ENCODE peak calls at places on chromosome 14, in six cellular contexts. S is IMR-90, Q is H9, D is mesenchymal stem cell, A is H1, P is neuronal stem cell. H is an unnamed sample.

GRCh38 chr14:89428556-89429196 is 11.6 kb upstream of the FOXN3 start:
- DNase-seq in D (no peak), A (no peak), S (peak; percentile 22), P (no peak), Q (peak; percentile 64), H (peak; percentile 52)

GRCh38 chr14:75453817-75454434 is 26.1 kb downstream of the JDP2 start:
- DNase-seq in D (no peak), S (no peak), P (no peak), A (no peak), Q (no peak), H (peak; percentile 37)

GRCh38 chr14:80489513-80489912 is 278.2 kb upstream of the DIO2 start:
- DNase-seq in S (no peak), Q (no peak), P (no peak), D (no peak), A (no peak), H (peak; percentile 10)

GRCh38 chr14:89936654-89937185 is 17.8 kb downstream of the EFCAB11 start:
- DNase-seq in S (no peak), P (no peak), A (no peak), Q (no peak), D (no peak), H (no peak)

GRCh38 chr14:104781271-104782077 is 14.1 kb downstream of the AKT1 start:
- DNase-seq in P (no peak), D (no peak), A (no peak), Q (no peak), S (no peak), H (no peak)

GRCh38 chr14:103563089-103563620 is 395 bp downstream of the COA8 start:
- DNase-seq in Q (no peak), P (no peak), A (no peak), S (no peak), D (no peak), H (no peak)

GRCh38 chr14:105490318-105490571 is 801 bp upstream of the TEDC1 start:
- DNase-seq in S (no peak), Q (no peak), P (no peak), D (no peak), A (no peak), H (no peak)

GRCh38 chr14:59044707-59045106 is 143.8 kb upstream of the DAAM1 start:
- DNase-seq in P (no peak), A (no peak), Q (no peak), D (no peak), S (no peak), H (peak; percentile 21)

GRCh38 chr14:29911815-29912214 is 15.8 kb downstream of the PRKD1 start:
- DNase-seq in Q (no peak), A (no peak), D (no peak), P (no peak), S (no peak), H (no peak)

GRCh38 chr14:102164241-102164641 is 24.5 kb downstream of the WDR20 start:
- DNase-seq in A (no peak), D (peak; percentile 57), P (no peak), Q (no peak), S (peak; percentile 49), H (no peak)

GRCh38 chr14:55684956-55685584 is 105.1 kb downstream of the KTN1 start:
- DNase-seq in P (no peak), A (no peak), Q (no peak), D (peak; percentile 20), S (peak; percentile 42), H (no peak)

GRCh38 chr14:90642239-90642717 is 174.0 kb downstream of the TTC7B start:
- DNase-seq in A (no peak), S (peak; percentile 32), Q (peak; percentile 67), D (peak; percentile 70), P (peak; percentile 89), H (peak; percentile 89)

GRCh38 chr14:82704218-82704617 is 1170.6 kb upstream of the SEL1L start:
- DNase-seq in S (no peak), A (no peak), D (no peak), Q (no peak), P (no peak), H (no peak)

GRCh38 chr14:80973918-80974317 is 18.5 kb downstream of the TSHR start:
- DNase-seq in P (no peak), D (no peak), Q (no peak), S (no peak), A (no peak), H (no peak)

GRCh38 chr14:101230161-101230850 is 326.8 kb upstream of the RTL1 start:
- DNase-seq in D (no peak), S (no peak), Q (peak; percentile 31), A (peak; percentile 40), P (no peak), H (peak; percentile 49)

GRCh38 chr14:74524076-74524812 is 30.7 kb downstream of the ISCA2 start:
- DNase-seq in D (no peak), A (no peak), P (no peak), S (peak; percentile 60), Q (no peak), H (no peak)

GRCh38 chr14:70907172-70907995 is at the start of gene PCNX1:
- DNase-seq in D (peak; percentile 86), P (peak; percentile 86), S (peak; percentile 79), A (peak; percentile 97), Q (peak; percentile 91), H (peak; percentile 93)

GRCh38 chr14:36663404-36664321 is 2.0 kb downstream of the PAX9 start:
- DNase-seq in D (peak; percentile 30), S (no peak), P (no peak), Q (peak; percentile 58), A (peak; percentile 80), H (peak; percentile 28)

GRCh38 chr14:57617510-57617909 is 123.9 kb upstream of the CCDC198 start:
- DNase-seq in S (no peak), Q (peak; percentile 59), D (no peak), P (peak; percentile 15), A (no peak), H (peak; percentile 90)

GRCh38 chr14:42523656-42524055 is 917.0 kb downstream of the LRFN5 start:
- DNase-seq in P (no peak), A (no peak), Q (no peak), S (no peak), D (peak; percentile 30), H (no peak)

GRCh38 chr14:67557656-67558055 is 24.6 kb downstream of the PLEKHH1 start:
- DNase-seq in Q (no peak), P (no peak), A (no peak), D (no peak), S (no peak), H (no peak)

GRCh38 chr14:42322486-42323284 is 716.0 kb downstream of the LRFN5 start:
- DNase-seq in D (no peak), S (no peak), P (no peak), A (no peak), Q (no peak), H (no peak)

GRCh38 chr14:22980672-22981089 is 1.7 kb downstream of the AJUBA start:
- DNase-seq in S (peak; percentile 32), A (peak; percentile 80), Q (peak; percentile 60), D (no peak), P (peak; percentile 74), H (peak; percentile 67)

GRCh38 chr14:34212172-34212571 is 249.9 kb downstream of the SPTSSA start:
- DNase-seq in Q (no peak), A (no peak), D (no peak), S (no peak), P (no peak), H (no peak)

GRCh38 chr14:39731912-39732311 is 299.7 kb upstream of the FBXO33 start:
- DNase-seq in S (no peak), A (no peak), Q (no peak), P (no peak), D (no peak), H (peak; percentile 53)

GRCh38 chr14:39289523-39289922 is 55.8 kb downstream of the MIA2 start:
- DNase-seq in P (no peak), A (no peak), Q (no peak), S (no peak), D (no peak), H (no peak)

GRCh38 chr14:68507544-68508081 is 285.3 kb downstream of the ZFP36L1 start:
- DNase-seq in Q (no peak), A (no peak), P (no peak), S (no peak), D (no peak), H (no peak)

GRCh38 chr14:24840204-24840893 is 206.4 kb upstream of the GZMB start:
- DNase-seq in Q (no peak), S (no peak), A (no peak), P (no peak), D (peak; percentile 29), H (peak; percentile 75)
- H2BK15ac ChIP-seq in Q (no peak overlapping the region), S (no peak overlapping the region), A (no peak overlapping the region), P (no peak overlapping the region), D (no peak overlapping the region), H (no peak overlapping the region)

GRCh38 chr14:99412122-99413061 is 68.3 kb downstream of the SETD3 start:
- DNase-seq in D (peak; percentile 31), S (peak; percentile 25), P (no peak), A (no peak), Q (peak; percentile 83), H (peak; percentile 88)
- H2BK120ac ChIP-seq in D (no peak overlapping the region), S (no peak overlapping the region), P (no peak overlapping the region), A (peak overlapping the region; percentile 57), Q (no peak overlapping the region), H (no peak overlapping the region)

DNA sequence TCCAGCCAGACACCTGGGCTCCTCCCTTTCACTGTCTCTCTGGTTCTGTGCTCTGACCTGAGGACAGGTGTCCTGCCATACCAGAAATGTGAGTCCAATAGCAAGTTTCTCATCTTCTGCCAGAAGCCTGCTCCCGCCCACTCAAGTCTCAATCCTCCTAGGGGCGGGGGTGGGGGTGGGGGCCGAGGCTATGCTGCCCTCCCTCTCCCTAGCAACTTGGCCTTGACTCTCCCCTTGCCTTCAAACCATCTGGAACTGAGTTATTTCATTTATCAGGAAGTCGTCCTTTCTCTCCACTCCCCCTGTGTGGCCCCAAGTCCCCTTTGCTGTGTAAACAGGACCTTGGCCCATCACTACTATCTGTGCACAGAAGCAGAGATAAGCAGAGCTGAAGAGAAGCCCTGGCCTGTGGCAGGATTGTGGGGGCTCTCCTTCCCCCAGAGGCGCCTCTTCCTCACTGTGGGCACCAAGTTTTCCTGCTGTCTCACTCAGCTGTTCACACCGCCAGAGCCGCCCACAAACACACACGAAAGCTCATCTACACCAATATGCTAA is 117.1 kb downstream of the DPF3 start:
- DNase-seq in Q (no peak), A (no peak), D (no peak), P (no peak), S (no peak), H (no peak)
- H2BK15ac ChIP-seq in Q (no peak overlapping the region), A (no peak overlapping the region), D (no peak overlapping the region), P (no peak overlapping the region), S (no peak overlapping the region), H (no peak overlapping the region)

DNA sequence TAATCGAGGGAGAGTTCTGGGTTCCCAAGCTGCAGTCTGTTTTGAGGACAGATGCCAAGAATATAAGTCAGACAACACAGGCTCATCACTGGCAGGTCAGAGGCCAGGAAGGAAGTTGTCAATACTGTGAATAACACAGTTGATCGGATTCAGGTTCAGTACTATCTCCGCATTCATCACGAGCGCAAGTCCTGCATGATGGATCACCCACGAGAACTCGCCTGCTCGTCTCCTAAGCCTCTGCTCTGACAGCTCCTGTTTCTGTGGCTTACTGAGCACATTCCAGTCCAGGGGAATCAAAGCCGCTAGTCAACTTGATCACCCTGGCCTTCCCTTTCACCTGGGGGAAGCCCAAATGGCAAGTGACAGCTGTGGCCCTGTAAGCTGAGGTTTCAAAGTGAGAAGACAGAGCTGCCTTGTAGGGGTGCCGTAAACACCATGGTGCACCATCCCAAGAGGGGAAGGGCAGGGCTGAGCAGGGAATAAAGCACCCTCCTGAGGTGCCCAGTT is 60.1 kb upstream of the DICER1 start:
- DNase-seq in S (no peak), D (no peak), Q (no peak), P (no peak), A (no peak), H (peak; percentile 21)
- H2BK120ac ChIP-seq in S (no peak overlapping the region), D (no peak overlapping the region), Q (no peak overlapping the region), P (no peak overlapping the region), A (no peak overlapping the region), H (no peak overlapping the region)